ENCODE peak calls at places on chromosome 6, in four cellular contexts. One of them, this sample, is unnamed.

GRCh38 chr6:15207923-15208322 is 37.9 kb upstream of the JARID2 start:
- DNase-seq in MM.1S: no peak
- DNase-seq in fibroblast of lung: peak
- DNase-seq in H1: peak
- DNase-seq in this sample: no peak

GRCh38 chr6:37680668-37681067 is 17.0 kb downstream of the MDGA1 start:
- DNase-seq in MM.1S: no peak
- DNase-seq in fibroblast of lung: no peak
- DNase-seq in H1: no peak
- DNase-seq in this sample: no peak

GRCh38 chr6:26330835-26331808 is 33.9 kb upstream of the BTN3A2 start:
- DNase-seq in MM.1S: no peak
- DNase-seq in fibroblast of lung: no peak
- DNase-seq in H1: no peak
- DNase-seq in this sample: no peak

GRCh38 chr6:28758046-28758817 is 165.6 kb downstream of the TRIM27 start:
- DNase-seq in MM.1S: peak
- DNase-seq in fibroblast of lung: peak
- DNase-seq in H1: peak
- DNase-seq in this sample: no peak

GRCh38 chr6:110548124-110548847 is 71.9 kb upstream of the SLC22A16 start:
- DNase-seq in MM.1S: no peak
- DNase-seq in fibroblast of lung: no peak
- DNase-seq in H1: no peak
- DNase-seq in this sample: no peak

GRCh38 chr6:165244524-165245247 is 64.7 kb downstream of the C6orf118 start:
- DNase-seq in MM.1S: no peak
- DNase-seq in fibroblast of lung: no peak
- DNase-seq in H1: peak
- DNase-seq in this sample: no peak

GRCh38 chr6:121868191-121868590 is 432.7 kb downstream of the GJA1 start:
- DNase-seq in MM.1S: no peak
- DNase-seq in fibroblast of lung: no peak
- DNase-seq in H1: no peak
- DNase-seq in this sample: no peak

GRCh38 chr6:166560222-166560621 is 26.3 kb downstream of the RAMACL start:
- DNase-seq in MM.1S: no peak
- DNase-seq in fibroblast of lung: no peak
- DNase-seq in H1: no peak
- DNase-seq in this sample: no peak

GRCh38 chr6:37960139-37960935 is 140.8 kb downstream of the ZFAND3 start:
- DNase-seq in MM.1S: no peak
- DNase-seq in fibroblast of lung: no peak
- DNase-seq in H1: no peak
- DNase-seq in this sample: peak

GRCh38 chr6:19465760-19466159 is 371.4 kb upstream of the ID4 start:
- DNase-seq in MM.1S: no peak
- DNase-seq in fibroblast of lung: peak
- DNase-seq in H1: no peak
- DNase-seq in this sample: no peak

GRCh38 chr6:46903175-46903574 is 18.6 kb downstream of the ADGRF5 start:
- DNase-seq in MM.1S: no peak
- DNase-seq in fibroblast of lung: no peak
- DNase-seq in H1: no peak
- DNase-seq in this sample: no peak

GRCh38 chr6:148269386-148269785 is 73.3 kb upstream of the SASH1 start:
- DNase-seq in MM.1S: no peak
- DNase-seq in fibroblast of lung: no peak
- DNase-seq in H1: no peak
- DNase-seq in this sample: no peak

GRCh38 chr6:28974505-28974904 is 30.6 kb downstream of the ZNF311 start:
- DNase-seq in MM.1S: no peak
- DNase-seq in fibroblast of lung: no peak
- DNase-seq in H1: no peak
- DNase-seq in this sample: no peak

GRCh38 chr6:104301921-104302320 is 557.8 kb downstream of the HACE1 start:
- DNase-seq in MM.1S: no peak
- DNase-seq in fibroblast of lung: no peak
- DNase-seq in H1: no peak
- DNase-seq in this sample: no peak

GRCh38 chr6:152268846-152269442 is 368.2 kb downstream of the SYNE1 start:
- DNase-seq in MM.1S: no peak
- DNase-seq in fibroblast of lung: no peak
- DNase-seq in H1: no peak
- DNase-seq in this sample: no peak

GRCh38 chr6:99606670-99607415 is at the start of gene PRDM13:
- DNase-seq in MM.1S: no peak
- DNase-seq in fibroblast of lung: no peak
- DNase-seq in H1: no peak
- DNase-seq in this sample: no peak
- TF ChIP-seq EZH2 in MM.1S: no peak
- TF ChIP-seq EZH2 in fibroblast of lung: peak
- TF ChIP-seq EZH2 in H1: peak
- TF ChIP-seq EZH2 in this sample: peak

GRCh38 chr6:10409160-10409765 is 5.6 kb downstream of the TFAP2A start:
- DNase-seq in MM.1S: no peak
- DNase-seq in fibroblast of lung: no peak
- DNase-seq in H1: no peak
- DNase-seq in this sample: no peak

GRCh38 chr6:10411131-10411914 is 3.6 kb downstream of the TFAP2A start:
- DNase-seq in MM.1S: no peak
- DNase-seq in fibroblast of lung: no peak
- DNase-seq in H1: no peak
- DNase-seq in this sample: no peak

GRCh38 chr6:10409766-10410209 is 5.1 kb downstream of the TFAP2A start:
- DNase-seq in MM.1S: no peak
- DNase-seq in fibroblast of lung: no peak
- DNase-seq in H1: no peak
- DNase-seq in this sample: no peak

GRCh38 chr6:10411915-10412164 is 3.0 kb downstream of the TFAP2A start:
- DNase-seq in MM.1S: no peak
- DNase-seq in fibroblast of lung: no peak
- DNase-seq in H1: no peak
- DNase-seq in this sample: no peak

GRCh38 chr6:10410214-10410873 is 4.5 kb downstream of the TFAP2A start:
- DNase-seq in MM.1S: no peak
- DNase-seq in fibroblast of lung: no peak
- DNase-seq in H1: no peak
- DNase-seq in this sample: no peak
- TF ChIP-seq EZH2 in MM.1S: no peak
- TF ChIP-seq EZH2 in fibroblast of lung: peak
- TF ChIP-seq EZH2 in H1: peak
- TF ChIP-seq EZH2 in this sample: no peak

DNA sequence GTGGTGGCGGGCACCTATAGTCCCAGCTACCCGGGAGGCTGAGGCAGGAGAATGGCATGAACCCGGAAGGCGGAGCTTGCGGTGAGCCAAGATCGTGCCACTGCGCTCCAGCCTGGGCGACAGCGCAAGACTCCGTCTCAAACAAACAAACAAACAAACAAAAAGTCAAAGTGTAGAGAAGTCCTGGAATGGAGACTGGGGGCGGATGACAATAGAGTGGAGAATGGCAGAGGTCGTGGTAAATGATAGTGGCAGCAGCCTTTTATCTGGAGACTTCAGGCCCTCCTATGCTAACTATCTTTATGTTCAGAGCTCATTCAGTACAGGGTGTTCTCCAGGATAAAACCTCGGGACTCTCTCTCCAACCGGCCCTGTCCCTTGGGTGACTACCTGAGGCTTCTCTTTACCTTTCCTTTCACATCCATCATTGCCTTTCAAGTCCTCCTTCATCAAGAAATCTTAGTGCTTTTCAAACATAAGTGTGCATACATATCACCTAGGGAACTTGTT is 1.4 kb upstream of the FKBPL start:
- DNase-seq in MM.1S: no peak
- DNase-seq in fibroblast of lung: no peak
- DNase-seq in H1: no peak
- DNase-seq in this sample: no peak
- TF ChIP-seq EZH2 in MM.1S: no peak
- TF ChIP-seq EZH2 in fibroblast of lung: no peak
- TF ChIP-seq EZH2 in H1: no peak
- TF ChIP-seq EZH2 in this sample: no peak

GRCh38 chr6:6547111-6547879 is 41.2 kb upstream of the LY86 start:
- DNase-seq in MM.1S: peak
- DNase-seq in fibroblast of lung: peak
- DNase-seq in H1: peak
- DNase-seq in this sample: peak

GRCh38 chr6:6543181-6543879 is 45.2 kb upstream of the LY86 start:
- DNase-seq in MM.1S: peak
- DNase-seq in fibroblast of lung: no peak
- DNase-seq in H1: no peak
- DNase-seq in this sample: peak

GRCh38 chr6:6542357-6542756 is 46.2 kb upstream of the LY86 start:
- DNase-seq in MM.1S: no peak
- DNase-seq in fibroblast of lung: no peak
- DNase-seq in H1: no peak
- DNase-seq in this sample: no peak

GRCh38 chr6:6545616-6546317 is 42.8 kb upstream of the LY86 start:
- DNase-seq in MM.1S: no peak
- DNase-seq in fibroblast of lung: no peak
- DNase-seq in H1: no peak
- DNase-seq in this sample: no peak

GRCh38 chr6:6546318-6547110 is 42.0 kb upstream of the LY86 start:
- DNase-seq in MM.1S: peak
- DNase-seq in fibroblast of lung: peak
- DNase-seq in H1: no peak
- DNase-seq in this sample: no peak
- TF ChIP-seq EZH2 in MM.1S: no peak
- TF ChIP-seq EZH2 in fibroblast of lung: no peak
- TF ChIP-seq EZH2 in H1: peak
- TF ChIP-seq EZH2 in this sample: no peak

GRCh38 chr6:149924933-149925252 is 2.0 kb upstream of the RAET1G start:
- DNase-seq in MM.1S: no peak
- DNase-seq in fibroblast of lung: no peak
- DNase-seq in H1: no peak
- DNase-seq in this sample: no peak

GRCh38 chr6:149925253-149925973 is 2.5 kb upstream of the RAET1G start:
- DNase-seq in MM.1S: no peak
- DNase-seq in fibroblast of lung: no peak
- DNase-seq in H1: no peak
- DNase-seq in this sample: no peak

GRCh38 chr6:149924206-149924932 is 1.4 kb upstream of the RAET1G start:
- DNase-seq in MM.1S: no peak
- DNase-seq in fibroblast of lung: no peak
- DNase-seq in H1: no peak
- DNase-seq in this sample: no peak

GRCh38 chr6:149923327-149923986 is 536 bp upstream of the RAET1G start:
- DNase-seq in MM.1S: no peak
- DNase-seq in fibroblast of lung: no peak
- DNase-seq in H1: no peak
- DNase-seq in this sample: no peak

DNA sequence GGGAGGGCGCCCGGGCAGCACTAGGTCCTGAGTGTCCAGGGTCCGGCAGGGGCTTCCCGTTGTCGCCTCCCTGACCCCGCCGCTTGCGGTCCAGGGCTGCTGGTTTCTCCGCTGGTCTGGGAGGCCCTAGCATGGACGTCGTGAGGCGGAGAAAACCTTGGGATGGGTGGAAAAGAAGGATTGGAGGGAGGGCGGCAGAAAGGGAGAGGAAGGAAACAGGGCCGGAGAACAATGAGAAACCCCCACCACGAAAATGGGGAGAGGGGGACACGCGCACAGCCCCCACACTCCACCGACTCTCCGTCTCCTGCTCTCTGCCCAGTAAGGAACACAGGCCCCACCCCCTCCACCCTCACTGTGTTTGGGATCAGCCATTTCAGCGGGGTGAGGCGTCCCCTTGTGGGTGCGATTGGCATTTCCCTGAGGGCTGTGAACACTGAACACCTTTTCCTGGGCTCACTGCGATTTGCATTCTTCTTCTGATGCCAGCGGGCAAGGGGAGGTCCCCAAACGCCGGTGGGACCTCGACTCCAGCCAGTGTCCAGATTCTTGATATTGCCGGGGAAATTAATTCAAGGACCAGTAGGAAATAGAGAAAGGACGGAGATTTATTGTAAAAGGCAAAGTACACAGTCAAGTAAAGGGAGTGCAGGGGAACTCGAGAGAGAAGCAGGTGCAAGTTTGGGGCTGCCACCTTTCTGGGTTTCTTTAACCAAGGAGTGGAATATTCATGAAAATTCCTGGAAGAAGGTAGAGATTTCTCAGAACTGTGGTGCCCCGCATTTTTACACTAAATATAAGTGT is 3.3 kb upstream of the RAET1G start:
- DNase-seq in MM.1S: peak
- DNase-seq in fibroblast of lung: peak
- DNase-seq in H1: no peak
- DNase-seq in this sample: no peak
- TF ChIP-seq EZH2 in MM.1S: no peak
- TF ChIP-seq EZH2 in fibroblast of lung: no peak
- TF ChIP-seq EZH2 in H1: no peak
- TF ChIP-seq EZH2 in this sample: no peak

DNA sequence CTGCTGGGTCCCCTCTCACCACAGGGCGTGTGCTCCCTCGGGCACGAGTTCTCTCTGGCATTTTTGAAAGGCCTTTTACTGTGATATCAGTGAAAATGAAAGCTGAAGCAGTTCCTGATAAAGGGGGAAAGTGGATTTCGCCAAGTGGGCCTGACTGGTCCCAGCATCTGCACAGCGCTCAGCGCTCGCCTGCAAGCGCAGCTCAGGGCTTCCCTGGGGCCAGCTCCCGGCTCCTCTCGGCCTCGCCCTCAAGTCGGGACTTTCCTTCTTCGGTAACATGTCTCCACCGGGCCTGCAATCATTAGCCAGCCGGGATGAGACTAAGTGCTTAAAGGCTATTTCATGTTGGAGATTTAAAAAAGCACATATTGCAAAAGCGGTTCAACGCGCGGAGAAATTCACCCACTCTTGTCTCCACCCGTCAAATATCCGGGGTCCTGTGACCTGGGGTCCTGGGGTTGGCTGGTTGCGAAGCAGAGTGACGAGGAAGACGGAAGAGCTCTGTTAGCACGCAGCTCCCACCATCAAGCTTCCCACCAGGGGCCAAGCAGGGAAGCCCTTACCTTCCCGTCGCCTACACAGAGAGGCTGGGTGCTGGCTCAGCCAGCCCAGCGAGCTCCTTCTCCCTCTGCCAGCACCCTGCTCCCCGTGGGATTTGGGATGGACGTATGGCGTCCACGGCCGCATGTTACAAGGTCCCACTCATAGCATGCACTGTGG is 114.1 kb downstream of the SMOC2 start:
- DNase-seq in MM.1S: no peak
- DNase-seq in fibroblast of lung: no peak
- DNase-seq in H1: no peak
- DNase-seq in this sample: no peak
- TF ChIP-seq EZH2 in MM.1S: no peak
- TF ChIP-seq EZH2 in fibroblast of lung: no peak
- TF ChIP-seq EZH2 in H1: no peak
- TF ChIP-seq EZH2 in this sample: no peak